ENCODE peak calls at places on chromosomes 12 and 14, in six cellular contexts. Y is fibroblast of lung, C is neuronal stem cell, R is GM23248, N is H1, A is GM12878. S is an unnamed sample.

GRCh38 chr14:101511199-101511598 is 50.1 kb upstream of the DIO3 start:
- DNase-seq in A (no peak), C (no peak), Y (no peak), R (no peak), N (no peak), S (no peak)

GRCh38 chr14:35342160-35343010 is 50.2 kb downstream of the PSMA6 start:
- DNase-seq in C (no peak), Y (peak; percentile 43), A (no peak), R (peak; percentile 84), N (no peak), S (no peak)

GRCh38 chr12:81872400-81872799 is 113.2 kb upstream of the PPFIA2 start:
- DNase-seq in A (no peak), C (no peak), Y (no peak), N (no peak), R (no peak), S (no peak)

GRCh38 chr12:111578276-111578970 is 20.7 kb downstream of the ATXN2 start:
- DNase-seq in C (no peak), R (peak; percentile 83), N (no peak), Y (peak; percentile 90), A (no peak), S (no peak)

GRCh38 chr12:52924764-52925716 is 20.2 kb upstream of the KRT8 start:
- DNase-seq in C (no peak), A (no peak), N (no peak), R (peak; percentile 86), Y (peak; percentile 99), S (no peak)

GRCh38 chr14:37036669-37037341 is 135.6 kb downstream of the SLC25A21 start:
- DNase-seq in C (no peak), Y (peak; percentile 53), R (peak; percentile 53), N (no peak), A (no peak), S (no peak)

GRCh38 chr14:90658541-90658967 is 157.7 kb downstream of the TTC7B start:
- DNase-seq in A (no peak), R (peak; percentile 60), N (no peak), Y (peak; percentile 88), C (no peak), S (no peak)

GRCh38 chr12:31321565-31322228 is 4.3 kb downstream of the SINHCAF start:
- DNase-seq in Y (peak; percentile 69), R (peak; percentile 27), C (no peak), N (no peak), A (no peak), S (no peak)

GRCh38 chr12:78441737-78442453 is 422.7 kb upstream of the SYT1 start:
- DNase-seq in N (no peak), Y (peak; percentile 38), R (peak; percentile 44), C (no peak), A (no peak), S (no peak)

GRCh38 chr14:57982802-57983201 is 116.9 kb upstream of the SLC35F4 start:
- DNase-seq in C (no peak), Y (peak; percentile 4), R (no peak), N (no peak), A (no peak), S (no peak)

GRCh38 chr12:1741154-1741949 is 50.5 kb downstream of the ADIPOR2 start:
- DNase-seq in N (no peak), C (no peak), Y (peak; percentile 58), R (peak; percentile 23), A (no peak), S (no peak)

GRCh38 chr14:98766818-98767217 is 505.2 kb downstream of the BCL11B start:
- DNase-seq in Y (peak; percentile 1), A (no peak), N (no peak), R (no peak), C (no peak), S (no peak)

GRCh38 chr14:106039400-106039799 is 513.0 kb downstream of the TMEM121 start:
- DNase-seq in C (no peak), N (no peak), A (no peak), Y (no peak), R (no peak), S (peak; percentile 62)

GRCh38 chr12:12081836-12082497 is 11.2 kb downstream of the BCL2L14 start:
- DNase-seq in N (no peak), A (peak; percentile 39), R (peak; percentile 73), Y (peak; percentile 39), C (peak; percentile 20), S (peak; percentile 62)

GRCh38 chr12:32502693-32503510 is 103.5 kb downstream of the FGD4 start:
- DNase-seq in C (no peak), A (no peak), Y (peak; percentile 21), R (peak; percentile 80), N (no peak), S (no peak)

DNA sequence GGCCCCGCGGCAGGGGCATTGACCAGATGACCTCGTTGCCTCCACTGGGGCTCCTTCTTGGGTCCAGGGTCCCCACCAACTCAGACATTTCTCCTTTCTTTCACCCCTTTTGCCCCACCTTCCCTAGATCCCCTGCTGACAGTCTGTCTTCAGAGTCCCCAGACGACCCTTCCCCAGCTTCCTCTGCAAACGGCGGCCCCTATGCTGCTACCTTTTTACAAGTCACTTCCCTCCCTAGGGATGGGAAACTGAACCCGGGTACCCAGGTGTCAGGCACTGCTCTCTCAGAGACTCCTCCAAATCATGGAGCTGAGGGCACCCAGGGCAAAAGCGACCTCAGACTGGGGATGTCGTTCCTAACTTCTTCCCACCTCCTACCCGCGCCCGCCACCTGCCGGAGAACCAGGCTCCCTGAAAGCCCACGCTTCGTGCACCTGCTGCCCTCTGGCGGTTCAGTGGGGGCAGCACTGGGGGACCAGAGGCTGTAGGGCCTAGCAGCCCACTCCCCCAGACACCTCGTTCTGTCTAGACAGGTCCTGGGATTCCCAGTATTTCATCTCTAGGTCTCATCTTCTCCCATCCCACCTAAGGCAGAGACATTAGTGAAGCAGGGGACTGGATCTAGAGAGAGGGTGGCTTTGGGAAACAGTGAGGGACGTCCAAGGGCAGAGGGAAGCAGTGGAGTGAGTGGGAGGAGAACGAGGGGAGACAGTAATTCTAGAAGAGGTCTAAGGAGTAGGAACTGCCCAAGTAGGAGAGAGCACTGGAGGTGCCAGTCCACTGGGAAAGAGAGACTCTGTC is 4.9 kb downstream of the ZNF385A start:
- DNase-seq in N (no peak), Y (peak; percentile 74), R (peak; percentile 94), A (no peak), C (peak; percentile 88), S (peak; percentile 97)
- H3K4me3 ChIP-seq in N (peak overlapping the region; percentile 30), Y (peak overlapping the region; percentile 57), R (peak overlapping the region; percentile 66), A (no peak overlapping the region), C (peak overlapping the region; percentile 63), S (peak overlapping the region; percentile 57)

GRCh38 chr12:95546491-95546813 is 4.8 kb downstream of the USP44 start:
- DNase-seq in N (no peak), A (no peak), R (no peak), C (peak; percentile 18), Y (no peak), S (no peak)

GRCh38 chr12:95549392-95550084 is 1.7 kb downstream of the USP44 start:
- DNase-seq in N (no peak), C (no peak), A (no peak), Y (no peak), R (no peak), S (no peak)

GRCh38 chr12:95548539-95549391 is 2.5 kb downstream of the USP44 start:
- DNase-seq in Y (peak; percentile 18), C (peak; percentile 76), N (no peak), R (peak; percentile 48), A (no peak), S (no peak)

GRCh38 chr12:95547522-95548055 is 3.7 kb downstream of the USP44 start:
- DNase-seq in R (peak; percentile 57), N (no peak), C (peak; percentile 32), A (no peak), Y (peak; percentile 49), S (no peak)

GRCh38 chr12:95548056-95548538 is 3.2 kb downstream of the USP44 start:
- DNase-seq in A (no peak), N (no peak), R (peak; percentile 50), Y (no peak), C (peak; percentile 30), S (no peak)
- H3K9ac ChIP-seq in A (no peak overlapping the region), N (peak overlapping the region; percentile 95), R (peak overlapping the region; percentile 40), Y (peak overlapping the region; percentile 88), C (peak overlapping the region; percentile 100), S (no peak overlapping the region)

DNA sequence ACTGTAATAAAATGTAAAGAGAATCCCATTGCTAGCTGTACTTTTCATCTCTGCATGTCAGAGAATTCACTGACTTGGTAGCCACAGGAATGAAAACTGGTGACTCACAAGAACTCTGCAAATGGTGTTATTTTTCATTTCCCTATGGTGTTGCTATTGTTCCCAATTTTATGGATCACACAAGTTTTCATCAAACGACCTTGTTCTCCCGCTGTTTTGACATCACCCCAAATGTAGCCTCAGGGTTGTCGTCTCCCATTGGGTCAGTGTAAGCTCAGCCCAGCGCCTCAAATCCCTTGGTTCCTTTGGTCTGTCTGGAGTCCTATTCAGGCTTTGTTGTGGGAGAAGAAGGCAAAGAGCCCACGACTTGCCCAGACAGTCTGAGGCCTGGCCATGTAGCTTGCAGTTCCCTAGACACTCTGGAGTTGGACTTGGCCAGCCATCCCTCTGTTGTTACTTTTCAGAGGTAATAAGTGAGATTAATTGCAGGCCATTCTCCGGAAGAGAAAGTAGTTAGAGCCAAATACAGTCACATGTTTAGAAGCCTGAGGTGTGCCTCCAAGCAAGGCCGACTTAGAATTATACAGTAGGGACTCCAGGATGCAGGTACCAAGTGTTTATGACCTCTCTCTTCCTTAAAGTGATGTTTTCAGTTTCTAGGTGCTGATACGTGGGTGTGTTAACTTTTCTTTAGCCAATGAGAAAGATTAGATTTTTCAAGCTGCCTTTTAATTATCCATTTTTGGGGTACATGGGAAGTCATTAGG is 159.1 kb downstream of the TGFB3 start:
- DNase-seq in A (no peak), C (no peak), Y (peak; percentile 93), N (no peak), R (peak; percentile 86), S (no peak)
- H3K4me3 ChIP-seq in A (no peak overlapping the region), C (no peak overlapping the region), Y (no peak overlapping the region), N (no peak overlapping the region), R (peak overlapping the region; percentile 29), S (no peak overlapping the region)

DNA sequence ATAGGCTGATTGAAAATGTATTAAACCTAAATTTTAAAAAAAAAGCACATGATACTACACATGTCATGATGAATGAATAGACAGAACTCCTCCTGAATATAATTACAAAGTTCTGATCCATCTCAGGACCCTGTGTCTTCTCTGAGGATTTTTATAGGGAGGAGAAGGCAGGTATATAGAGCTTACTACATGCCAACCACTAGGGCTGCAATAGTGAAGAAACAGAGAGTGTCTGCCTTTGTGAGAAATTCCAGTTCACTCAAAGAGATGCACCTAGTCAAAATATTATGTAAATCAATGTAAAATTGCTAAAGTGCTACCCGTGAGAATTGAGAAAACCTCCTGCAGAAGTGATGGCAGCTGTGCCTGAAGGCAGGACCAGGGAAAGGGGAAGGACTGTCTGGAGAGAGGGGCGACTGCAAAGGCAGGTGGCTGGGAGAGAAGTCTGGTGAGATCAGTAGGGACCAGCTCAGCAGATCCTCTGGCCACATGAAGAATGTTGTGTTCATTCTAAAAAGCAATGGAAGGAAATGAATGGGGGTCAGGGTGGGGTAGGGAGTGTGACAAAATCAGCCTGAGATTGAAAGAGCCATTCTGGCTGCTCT is 15.1 kb downstream of the ABHD4 start:
- DNase-seq in R (peak; percentile 30), A (no peak), N (no peak), C (no peak), Y (peak; percentile 20), S (no peak)
- H3K9ac ChIP-seq in R (peak overlapping the region; percentile 62), A (no peak overlapping the region), N (no peak overlapping the region), C (no peak overlapping the region), Y (no peak overlapping the region), S (no peak overlapping the region)

GRCh38 chr12:6451348-6452244 is at the start of gene TAPBPL:
- DNase-seq in Y (peak; percentile 84), R (peak; percentile 87), A (peak; percentile 75), N (no peak), C (no peak), S (peak; percentile 88)
- H3K4me3 ChIP-seq in Y (peak within 1 kb of the TSS; percentile 69), R (peak within 1 kb of the TSS; percentile 89), A (peak within 1 kb of the TSS; percentile 83), N (no peak within 1 kb of the TSS), C (peak within 1 kb of the TSS; percentile 44), S (peak within 1 kb of the TSS; percentile 68)

GRCh38 chr14:26598081-26598671 is 343 bp upstream of the NOVA1 start:
- DNase-seq in N (peak; percentile 87), A (no peak), Y (peak; percentile 87), C (peak; percentile 98), R (peak; percentile 82), S (no peak)
- H3K9ac ChIP-seq in N (peak overlapping the region; percentile 79), A (no peak overlapping the region), Y (no peak overlapping the region), C (peak overlapping the region; percentile 93), R (peak overlapping the region; percentile 72), S (no peak overlapping the region)